ENCODE peak calls at places on chromosomes 3 and 15, in six cellular contexts. One of them, this sample, is unnamed.

GRCh38 chr3:8488877-8489865 is 12.5 kb upstream of the LMCD1 start:
- DNase-seq in AG04449: no peak
- DNase-seq in NCI-H1694: no peak
- DNase-seq in PC-3: peak
- DNase-seq in AG08396: no peak
- DNase-seq in AG10803: peak
- DNase-seq in this sample: no peak

GRCh38 chr3:145422541-145422940 is 738.4 kb downstream of the PLOD2 start:
- DNase-seq in AG04449: no peak
- DNase-seq in NCI-H1694: no peak
- DNase-seq in PC-3: no peak
- DNase-seq in AG08396: no peak
- DNase-seq in AG10803: no peak
- DNase-seq in this sample: no peak

GRCh38 chr3:14082108-14082657 is 42.5 kb downstream of the CHCHD4 start:
- DNase-seq in AG04449: no peak
- DNase-seq in NCI-H1694: no peak
- DNase-seq in PC-3: no peak
- DNase-seq in AG08396: no peak
- DNase-seq in AG10803: no peak
- DNase-seq in this sample: no peak

GRCh38 chr15:80818996-80819395 is 39.8 kb downstream of the CEMIP start:
- DNase-seq in AG04449: no peak
- DNase-seq in NCI-H1694: no peak
- DNase-seq in PC-3: no peak
- DNase-seq in AG08396: no peak
- DNase-seq in AG10803: no peak
- DNase-seq in this sample: no peak

GRCh38 chr15:69082041-69082502 is 67.6 kb downstream of the NOX5 start:
- DNase-seq in AG04449: peak
- DNase-seq in NCI-H1694: no peak
- DNase-seq in PC-3: no peak
- DNase-seq in AG08396: peak
- DNase-seq in AG10803: peak
- DNase-seq in this sample: peak

GRCh38 chr3:63576826-63577225 is 75.6 kb upstream of the SNTN start:
- DNase-seq in AG04449: no peak
- DNase-seq in NCI-H1694: peak
- DNase-seq in PC-3: peak
- DNase-seq in AG08396: no peak
- DNase-seq in AG10803: no peak
- DNase-seq in this sample: no peak

GRCh38 chr15:51699373-51699772 is 18.1 kb downstream of the SCG3 start:
- DNase-seq in AG04449: no peak
- DNase-seq in NCI-H1694: no peak
- DNase-seq in PC-3: no peak
- DNase-seq in AG08396: no peak
- DNase-seq in AG10803: no peak
- DNase-seq in this sample: no peak

GRCh38 chr3:172153335-172153861 is 114.0 kb downstream of the FNDC3B start:
- DNase-seq in AG04449: peak
- DNase-seq in NCI-H1694: no peak
- DNase-seq in PC-3: peak
- DNase-seq in AG08396: peak
- DNase-seq in AG10803: peak
- DNase-seq in this sample: peak